ENCODE peak calls at places on chromosomes 4 and X, in four cellular contexts. One of them, this sample, is unnamed. For H3K4me1 and H3K9me3, the result is how much of the 10 kb centered on the place peaks cover.

GRCh38 chrX:24838624-24839023 is 144.9 kb downstream of the POLA1 start:
- DNase-seq in pancreas: no peak
- DNase-seq in right atrium auricular region: no peak
- DNase-seq in A549: no peak
- DNase-seq in this sample: no peak

GRCh38 chr4:110198472-110199419 is at the start of gene ELOVL6:
- DNase-seq in pancreas: peak
- DNase-seq in right atrium auricular region: peak
- DNase-seq in A549: peak
- DNase-seq in this sample: no peak

GRCh38 chrX:112784692-112785091 is 55.9 kb downstream of the AMOT start:
- DNase-seq in pancreas: no peak
- DNase-seq in right atrium auricular region: no peak
- DNase-seq in A549: no peak
- DNase-seq in this sample: no peak

GRCh38 chr4:67871867-67872266 is 11.9 kb downstream of the TMPRSS11D start:
- DNase-seq in pancreas: no peak
- DNase-seq in right atrium auricular region: no peak
- DNase-seq in A549: peak
- DNase-seq in this sample: no peak

GRCh38 chrX:49972313-49972712 is 49.9 kb downstream of the CLCN5 start:
- DNase-seq in pancreas: no peak
- DNase-seq in right atrium auricular region: no peak
- DNase-seq in A549: no peak
- DNase-seq in this sample: no peak

GRCh38 chr4:4762909-4763814 is 96.3 kb upstream of the MSX1 start:
- DNase-seq in pancreas: no peak
- DNase-seq in right atrium auricular region: no peak
- DNase-seq in A549: peak
- DNase-seq in this sample: no peak

GRCh38 chr4:101977096-101977495 is 186.6 kb downstream of the BANK1 start:
- DNase-seq in pancreas: no peak
- DNase-seq in right atrium auricular region: no peak
- DNase-seq in A549: peak
- DNase-seq in this sample: no peak

GRCh38 chr4:73867783-73868182 is 1.4 kb upstream of the CXCL1 start:
- DNase-seq in pancreas: no peak
- DNase-seq in right atrium auricular region: no peak
- DNase-seq in A549: peak
- DNase-seq in this sample: no peak

GRCh38 chr4:45453258-45453841 is 670.5 kb downstream of the GABRG1 start:
- DNase-seq in pancreas: no peak
- DNase-seq in right atrium auricular region: no peak
- DNase-seq in A549: no peak
- DNase-seq in this sample: no peak

GRCh38 chrX:13266641-13267420 is 53.0 kb downstream of the ATXN3L start:
- DNase-seq in pancreas: no peak
- DNase-seq in right atrium auricular region: no peak
- DNase-seq in A549: no peak
- DNase-seq in this sample: no peak

GRCh38 chrX:48102874-48103374 is 27.5 kb upstream of the SPACA5B start:
- DNase-seq in pancreas: no peak
- DNase-seq in right atrium auricular region: no peak
- DNase-seq in A549: no peak
- DNase-seq in this sample: no peak

GRCh38 chr4:184317234-184317918 is 99.7 kb upstream of the ENPP6 start:
- DNase-seq in pancreas: no peak
- DNase-seq in right atrium auricular region: no peak
- DNase-seq in A549: no peak
- DNase-seq in this sample: no peak

GRCh38 chr4:153947998-153948397 is 159.1 kb upstream of the SFRP2 start:
- DNase-seq in pancreas: no peak
- DNase-seq in right atrium auricular region: no peak
- DNase-seq in A549: no peak
- DNase-seq in this sample: no peak

GRCh38 chr4:160213377-160213776 is 1110.5 kb downstream of the RAPGEF2 start:
- DNase-seq in pancreas: no peak
- DNase-seq in right atrium auricular region: no peak
- DNase-seq in A549: no peak
- DNase-seq in this sample: no peak

GRCh38 chr4:147118523-147118922 is 172.9 kb upstream of the TTC29 start:
- DNase-seq in pancreas: no peak
- DNase-seq in right atrium auricular region: no peak
- DNase-seq in A549: no peak
- DNase-seq in this sample: no peak

GRCh38 chrX:47112316-47112954 is 32.1 kb downstream of the NDUFB11 start:
- DNase-seq in pancreas: no peak
- DNase-seq in right atrium auricular region: no peak
- DNase-seq in A549: no peak
- DNase-seq in this sample: no peak

GRCh38 chr4:174086829-174087799 is 196.4 kb downstream of the FBXO8 start:
- DNase-seq in pancreas: no peak
- DNase-seq in right atrium auricular region: no peak
- DNase-seq in A549: no peak
- DNase-seq in this sample: no peak

GRCh38 chrX:49999048-49999447 is 76.7 kb downstream of the CLCN5 start:
- DNase-seq in pancreas: no peak
- DNase-seq in right atrium auricular region: no peak
- DNase-seq in A549: no peak
- DNase-seq in this sample: no peak

GRCh38 chrX:151896734-151897474 is 15.8 kb upstream of the MAGEA4 start:
- DNase-seq in pancreas: no peak
- DNase-seq in right atrium auricular region: no peak
- DNase-seq in A549: no peak
- DNase-seq in this sample: no peak

GRCh38 chr4:86279247-86279960 is 80.4 kb downstream of the MAPK10 start:
- DNase-seq in pancreas: no peak
- DNase-seq in right atrium auricular region: no peak
- DNase-seq in A549: no peak
- DNase-seq in this sample: no peak

GRCh38 chr4:147828361-147828760 is 96.5 kb downstream of the ARHGAP10 start:
- DNase-seq in pancreas: no peak
- DNase-seq in right atrium auricular region: no peak
- DNase-seq in A549: no peak
- DNase-seq in this sample: no peak

GRCh38 chrX:150486011-150486410 is 82.4 kb upstream of the MTM1 start:
- DNase-seq in pancreas: no peak
- DNase-seq in right atrium auricular region: no peak
- DNase-seq in A549: peak
- DNase-seq in this sample: peak

GRCh38 chr4:84436812-84437211 is 62.3 kb downstream of the NKX6-1 start:
- DNase-seq in pancreas: no peak
- DNase-seq in right atrium auricular region: no peak
- DNase-seq in A549: no peak
- DNase-seq in this sample: no peak

GRCh38 chr4:119659576-119659975 is 31.0 kb upstream of the PDE5A start:
- DNase-seq in pancreas: no peak
- DNase-seq in right atrium auricular region: no peak
- DNase-seq in A549: no peak
- DNase-seq in this sample: no peak

GRCh38 chrX:129523076-129524055 is at the start of gene SMARCA1:
- DNase-seq in pancreas: peak
- DNase-seq in right atrium auricular region: no peak
- DNase-seq in A549: peak
- DNase-seq in this sample: no peak

GRCh38 chrX:53128097-53128749 is 34.3 kb downstream of the KANTR start:
- DNase-seq in pancreas: no peak
- DNase-seq in right atrium auricular region: no peak
- DNase-seq in A549: no peak
- DNase-seq in this sample: no peak

GRCh38 chr4:184811484-184812180 is 14.1 kb downstream of the ACSL1 start:
- DNase-seq in pancreas: no peak
- DNase-seq in right atrium auricular region: no peak
- DNase-seq in A549: no peak
- DNase-seq in this sample: no peak

GRCh38 chrX:23667239-23668177 is at the start of gene PRDX4:
- DNase-seq in pancreas: peak
- DNase-seq in right atrium auricular region: peak
- DNase-seq in A549: peak
- DNase-seq in this sample: peak

GRCh38 chr4:68123525-68123924 is 6.1 kb downstream of the TMPRSS11F start:
- DNase-seq in pancreas: no peak
- DNase-seq in right atrium auricular region: no peak
- DNase-seq in A549: no peak
- DNase-seq in this sample: no peak

GRCh38 chr4:104211657-104212056 is 283.0 kb downstream of the CXXC4 start:
- DNase-seq in pancreas: no peak
- DNase-seq in right atrium auricular region: no peak
- DNase-seq in A549: no peak
- DNase-seq in this sample: no peak

GRCh38 chrX:73852022-73852421 is 289.0 kb downstream of the CHIC1 start:
- DNase-seq in pancreas: no peak
- DNase-seq in right atrium auricular region: no peak
- DNase-seq in A549: no peak
- DNase-seq in this sample: no peak

GRCh38 chr4:26058537-26058936 is 144.5 kb downstream of the SMIM20 start:
- DNase-seq in pancreas: peak
- DNase-seq in right atrium auricular region: no peak
- DNase-seq in A549: no peak
- DNase-seq in this sample: no peak

GRCh38 chr4:84482564-84483563 is 16.2 kb downstream of the NKX6-1 start:
- DNase-seq in pancreas: no peak
- DNase-seq in right atrium auricular region: no peak
- DNase-seq in A549: no peak
- DNase-seq in this sample: no peak

GRCh38 chr4:151473521-151474097 is 64.6 kb downstream of the FHIP1A start:
- DNase-seq in pancreas: no peak
- DNase-seq in right atrium auricular region: no peak
- DNase-seq in A549: no peak
- DNase-seq in this sample: no peak

GRCh38 chr4:151472297-151472696 is 63.3 kb downstream of the FHIP1A start:
- DNase-seq in pancreas: no peak
- DNase-seq in right atrium auricular region: no peak
- DNase-seq in A549: no peak
- DNase-seq in this sample: no peak

GRCh38 chr4:151468715-151469696 is 60.0 kb downstream of the FHIP1A start:
- DNase-seq in pancreas: no peak
- DNase-seq in right atrium auricular region: no peak
- DNase-seq in A549: no peak
- DNase-seq in this sample: no peak

GRCh38 chr4:151472711-151473110 is 63.7 kb downstream of the FHIP1A start:
- DNase-seq in pancreas: no peak
- DNase-seq in right atrium auricular region: no peak
- DNase-seq in A549: no peak
- DNase-seq in this sample: no peak

DNA sequence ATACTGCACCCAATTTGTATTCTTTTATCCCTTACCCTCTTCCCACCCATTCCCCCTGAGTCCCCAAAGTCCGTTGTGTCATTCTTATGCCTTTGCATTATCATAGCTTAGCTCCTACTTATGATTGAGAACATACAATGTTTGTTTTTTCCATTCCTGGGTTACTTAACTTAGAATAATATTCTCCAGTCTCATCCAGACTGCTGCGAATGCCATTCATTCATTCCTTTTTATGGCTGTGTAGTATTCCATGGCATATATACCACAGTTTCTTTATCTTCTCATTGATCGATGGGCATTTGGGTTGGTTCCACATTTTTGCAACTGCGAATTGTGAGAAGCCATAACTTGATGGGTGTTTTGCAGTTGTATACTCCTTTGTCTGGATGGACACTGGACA is 62.8 kb downstream of the FHIP1A start:
- DNase-seq in pancreas: no peak
- DNase-seq in right atrium auricular region: no peak
- DNase-seq in A549: no peak
- DNase-seq in this sample: no peak
- H3K4me1 ChIP-seq in pancreas: under half
- H3K4me1 ChIP-seq in right atrium auricular region: under half
- H3K4me1 ChIP-seq in A549: under half
- H3K4me1 ChIP-seq in this sample: under half

GRCh38 chr4:71261633-71262121 is 77.1 kb upstream of the SLC4A4 start:
- DNase-seq in pancreas: no peak
- DNase-seq in right atrium auricular region: no peak
- DNase-seq in A549: no peak
- DNase-seq in this sample: no peak
- H3K27ac ChIP-seq in pancreas: peak
- H3K27ac ChIP-seq in right atrium auricular region: peak
- H3K27ac ChIP-seq in A549: no peak
- H3K27ac ChIP-seq in this sample: no peak

DNA sequence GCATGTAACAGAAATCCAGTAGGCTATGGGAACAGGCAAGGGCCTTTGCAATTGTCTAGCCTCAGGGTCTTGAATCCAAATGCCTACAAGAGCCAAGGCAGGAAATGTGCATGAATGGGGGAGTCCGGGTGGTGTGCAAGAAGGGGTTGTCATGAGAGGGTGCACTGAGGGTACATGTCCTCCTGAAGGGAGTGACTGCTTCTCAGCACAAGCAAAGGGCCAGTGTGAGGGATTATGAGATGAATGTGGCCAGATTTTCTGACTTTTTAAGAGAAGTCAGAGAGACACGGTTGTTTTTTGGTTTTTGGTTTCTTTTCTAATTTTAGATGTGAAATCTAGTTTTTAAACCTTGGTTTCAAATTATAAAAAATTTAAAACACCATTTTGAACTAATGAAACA is 76.5 kb upstream of the LSM6 start:
- DNase-seq in pancreas: no peak
- DNase-seq in right atrium auricular region: no peak
- DNase-seq in A549: no peak
- DNase-seq in this sample: no peak
- H3K9me3 ChIP-seq in pancreas: under half
- H3K9me3 ChIP-seq in right atrium auricular region: under half
- H3K9me3 ChIP-seq in A549: under half
- H3K9me3 ChIP-seq in this sample: under half

GRCh38 chrX:110015915-110016314 is 13.0 kb downstream of the TMEM164 start:
- DNase-seq in pancreas: no peak
- DNase-seq in right atrium auricular region: no peak
- DNase-seq in A549: no peak
- DNase-seq in this sample: no peak
- H3K4me1 ChIP-seq in pancreas: under half
- H3K4me1 ChIP-seq in right atrium auricular region: under half
- H3K4me1 ChIP-seq in A549: under half
- H3K4me1 ChIP-seq in this sample: under half

GRCh38 chr4:186109245-186109644 is 4.7 kb downstream of the FAM149A start:
- DNase-seq in pancreas: no peak
- DNase-seq in right atrium auricular region: no peak
- DNase-seq in A549: no peak
- DNase-seq in this sample: no peak
- H3K27ac ChIP-seq in pancreas: no peak
- H3K27ac ChIP-seq in right atrium auricular region: no peak
- H3K27ac ChIP-seq in A549: no peak
- H3K27ac ChIP-seq in this sample: no peak